ENCODE peak calls at places on chromosomes 4 and X, in eight cellular contexts. C is upper lobe of left lung, Q is mesendoderm, E is IMR-90, L is left ventricle myocardium inferior, Z is MM.1S, O is cardiac muscle cell, Y is SK-N-SH. N is an unnamed sample. For H3K4me1, the result is how much of the 10 kb centered on the place peaks cover.

GRCh38 chr4:80362578-80363181 is 27.1 kb downstream of the CFAP299 start:
- DNase-seq in Y (peak), L (no peak), O (peak), C (no peak), Z (peak), Q (peak), E (peak), N (peak)

GRCh38 chr4:105990933-105991332 is 95.7 kb downstream of the NPNT start:
- DNase-seq in O (peak), E (peak), Q (no peak), Y (peak), C (no peak), Z (no peak), L (peak), N (no peak)

GRCh38 chr4:92304636-92305035 is 870 bp downstream of the GRID2 start:
- DNase-seq in Z (no peak), Y (peak), C (no peak), L (no peak), O (peak), Q (peak), E (no peak), N (no peak)

GRCh38 chr4:143406523-143406922 is 69.8 kb downstream of the GAB1 start:
- DNase-seq in E (no peak), O (peak), Z (no peak), Y (no peak), L (peak), Q (no peak), C (no peak), N (no peak)

GRCh38 chrX:44873415-44874270 is 655 bp downstream of the KDM6A start:
- DNase-seq in Y (peak), Z (peak), O (peak), E (peak), Q (peak), C (peak), L (peak), N (peak)

GRCh38 chrX:139194571-139195280 is 335.8 kb upstream of the F9 start:
- DNase-seq in E (no peak), Q (peak), O (no peak), Y (no peak), Z (peak), L (no peak), C (peak), N (no peak)

GRCh38 chr4:142551513-142552280 is 294.4 kb downstream of the INPP4B start:
- DNase-seq in L (no peak), O (no peak), C (no peak), Z (no peak), Y (no peak), E (no peak), Q (no peak), N (no peak)

GRCh38 chr4:139152249-139152648 is 24.8 kb downstream of the ELF2 start:
- DNase-seq in Y (no peak), E (no peak), Q (no peak), O (no peak), Z (no peak), L (no peak), C (no peak), N (no peak)

GRCh38 chr4:53962516-53963225 is 101.7 kb downstream of the CHIC2 start:
- DNase-seq in E (peak), Z (no peak), O (peak), L (no peak), C (peak), Q (peak), Y (peak), N (no peak)

GRCh38 chr4:14336656-14337055 is 665.6 kb upstream of the CPEB2 start:
- DNase-seq in L (no peak), E (no peak), Q (no peak), C (no peak), Z (no peak), Y (no peak), O (no peak), N (no peak)

GRCh38 chr4:187814737-187815465 is 180.7 kb upstream of the ZFP42 start:
- DNase-seq in Q (no peak), O (peak), L (no peak), Z (no peak), E (peak), C (no peak), Y (no peak), N (no peak)

GRCh38 chr4:74768857-74769525 is 25.3 kb downstream of the BTC start:
- DNase-seq in C (no peak), Z (no peak), Q (no peak), Y (no peak), O (peak), E (peak), L (no peak), N (no peak)

GRCh38 chrX:56975611-56976010 is 19.7 kb downstream of the SPIN3 start:
- DNase-seq in E (no peak), Y (no peak), C (no peak), O (peak), L (no peak), Z (no peak), Q (peak), N (no peak)

GRCh38 chrX:53433651-53434639 is at the start of gene HSD17B10:
- DNase-seq in Y (peak), E (peak), Z (peak), C (peak), L (peak), O (peak), Q (peak), N (peak)

GRCh38 chr4:156999175-156999517 is 27.5 kb upstream of the PDGFC start:
- DNase-seq in O (peak), Q (peak), C (no peak), L (no peak), E (peak), Y (no peak), Z (no peak), N (no peak)

GRCh38 chr4:84803720-84804119 is 162.8 kb downstream of the WDFY3 start:
- DNase-seq in L (no peak), Y (no peak), Q (no peak), E (peak), O (no peak), Z (no peak), C (no peak), N (no peak)

GRCh38 chr4:84796388-84796787 is 170.1 kb downstream of the WDFY3 start:
- DNase-seq in O (no peak), Y (peak), Q (peak), C (no peak), L (no peak), Z (no peak), E (no peak), N (no peak)

GRCh38 chr4:84800256-84800655 is 166.2 kb downstream of the WDFY3 start:
- DNase-seq in E (peak), L (no peak), Y (no peak), Z (no peak), C (no peak), Q (no peak), O (no peak), N (no peak)

GRCh38 chr4:84803121-84803520 is 163.4 kb downstream of the WDFY3 start:
- DNase-seq in Z (no peak), E (no peak), Y (no peak), C (no peak), L (no peak), Q (no peak), O (no peak), N (no peak)

GRCh38 chr4:84799318-84799717 is 167.2 kb downstream of the WDFY3 start:
- DNase-seq in E (peak), L (no peak), C (no peak), Y (no peak), O (peak), Q (no peak), Z (no peak), N (no peak)
- H3K27ac ChIP-seq in E (no peak), L (no peak), C (no peak), Y (no peak), O (no peak), Q (no peak), Z (no peak), N (no peak)

DNA sequence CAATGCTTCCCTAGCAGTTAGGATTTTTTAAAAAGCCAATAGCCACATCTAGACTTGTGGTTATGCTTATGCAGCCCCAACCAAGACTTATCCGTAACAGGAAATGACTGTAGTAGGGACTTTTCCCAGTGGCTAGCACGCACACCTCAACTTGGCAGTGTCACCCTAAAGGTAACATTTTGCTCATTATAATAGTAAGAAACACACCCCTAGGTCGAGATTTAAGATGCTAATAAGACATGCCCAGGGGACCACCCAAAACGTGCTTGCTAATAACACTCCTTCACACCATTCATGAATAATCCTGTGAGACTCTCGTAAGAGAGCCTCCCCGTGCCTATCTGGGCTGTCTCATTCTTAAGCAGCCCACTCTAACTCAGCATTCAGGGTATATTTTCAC is 195.3 kb downstream of the CHIC1 start:
- DNase-seq in Y (no peak), Q (no peak), L (no peak), Z (peak), C (no peak), O (no peak), E (no peak), N (no peak)
- H3K4me1 ChIP-seq in Y (under half), Q (under half), L (under half), Z (under half), C (under half), O (under half), E (under half), N (under half)

DNA sequence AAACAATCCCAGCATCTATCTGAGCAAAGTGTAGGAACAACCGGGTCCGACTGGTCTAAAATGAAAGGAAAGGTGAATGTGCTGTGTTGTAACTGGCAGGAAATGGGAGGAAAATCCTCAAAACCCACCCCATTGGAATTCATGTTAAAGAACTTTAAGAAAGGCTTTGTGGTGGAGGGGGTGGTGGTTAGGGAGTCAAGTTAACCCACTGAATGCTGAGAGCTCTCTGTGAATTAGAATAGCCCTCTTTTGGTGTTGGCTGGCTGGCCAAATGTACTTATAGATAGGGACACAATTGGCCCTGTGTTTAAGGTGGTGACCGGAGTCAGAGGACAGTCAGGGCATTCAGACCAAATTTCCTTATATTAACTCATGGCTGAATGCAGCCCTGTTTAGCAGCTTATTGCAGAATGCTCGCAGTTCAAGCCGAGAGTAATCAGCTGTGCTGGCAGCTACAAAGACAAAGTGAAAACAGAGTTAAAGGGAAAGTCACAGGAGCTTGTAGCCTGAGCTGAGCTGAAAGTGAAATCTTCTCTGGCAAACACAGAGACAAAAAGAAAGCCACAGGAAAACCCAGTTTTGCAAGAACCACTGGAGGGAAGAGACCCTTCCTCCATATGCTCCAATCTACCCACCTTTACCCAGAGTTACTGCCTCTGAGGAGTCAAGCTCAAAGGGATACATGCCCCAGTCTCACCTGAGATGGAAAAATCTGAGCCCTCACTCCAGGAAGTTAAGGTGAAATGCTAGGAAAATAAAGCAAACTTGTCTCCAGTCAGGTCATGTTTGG is 38.5 kb upstream of the UGT2B7 start:
- DNase-seq in Z (peak), E (peak), O (peak), Y (no peak), L (no peak), C (no peak), Q (peak), N (no peak)
- H3K4me3 ChIP-seq in Z (no peak), E (no peak), O (no peak), Y (no peak), L (no peak), C (no peak), Q (no peak), N (no peak)

DNA sequence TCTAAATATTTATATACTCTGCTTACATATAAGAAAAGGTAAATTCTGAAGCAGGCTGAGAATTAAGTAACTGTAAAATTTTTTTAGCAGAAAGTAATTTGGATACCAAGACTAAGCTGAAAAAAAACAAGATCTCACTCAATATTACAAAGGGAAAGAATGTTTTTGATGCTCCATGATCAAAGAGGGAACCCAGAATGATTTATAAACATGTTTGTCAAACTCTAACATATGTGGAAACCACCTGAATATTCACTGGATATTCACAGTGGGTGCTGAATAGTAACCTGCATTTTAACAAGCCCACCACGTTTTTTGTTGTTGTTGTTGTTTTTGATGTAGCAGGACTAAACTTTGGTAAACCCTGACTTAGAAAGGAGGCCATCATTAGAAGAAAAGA is 324.9 kb upstream of the GATB start:
- DNase-seq in O (no peak), C (no peak), L (no peak), Z (no peak), Q (no peak), Y (no peak), E (no peak), N (no peak)
- H3K27ac ChIP-seq in O (no peak), C (no peak), L (no peak), Z (no peak), Q (no peak), Y (no peak), E (no peak), N (no peak)

GRCh38 chr4:94508841-94509240 is 57.1 kb downstream of the PDLIM5 start:
- DNase-seq in E (no peak), Y (no peak), L (no peak), O (peak), Q (no peak), Z (no peak), C (no peak), N (no peak)
- H3K4me1 ChIP-seq in E (under half), Y (under half), L (half or more), O (under half), Q (under half), Z (under half), C (under half), N (under half)

GRCh38 chrX:20224814-20225487 is 41.8 kb downstream of the RPS6KA3 start:
- DNase-seq in L (no peak), Q (peak), Y (no peak), E (peak), Z (no peak), O (peak), C (no peak), N (no peak)
- H3K4me3 ChIP-seq in L (no peak), Q (no peak), Y (no peak), E (no peak), Z (no peak), O (no peak), C (no peak), N (no peak)

GRCh38 chr4:112284662-112285411 is 867 bp downstream of the TIFA start:
- DNase-seq in Z (peak), L (no peak), O (peak), C (peak), E (peak), Y (peak), Q (no peak), N (no peak)

GRCh38 chr4:112287258-112287873 is 1.7 kb upstream of the TIFA start:
- DNase-seq in E (no peak), Z (no peak), O (no peak), Q (no peak), C (no peak), Y (no peak), L (no peak), N (peak)

GRCh38 chr4:112280657-112281056 is 5.0 kb downstream of the TIFA start:
- DNase-seq in L (no peak), Y (no peak), O (no peak), C (no peak), Z (no peak), Q (no peak), E (no peak), N (no peak)

GRCh38 chr4:112282860-112283667 is 2.6 kb downstream of the TIFA start:
- DNase-seq in E (no peak), Q (no peak), L (no peak), O (no peak), Y (no peak), C (no peak), Z (no peak), N (no peak)

DNA sequence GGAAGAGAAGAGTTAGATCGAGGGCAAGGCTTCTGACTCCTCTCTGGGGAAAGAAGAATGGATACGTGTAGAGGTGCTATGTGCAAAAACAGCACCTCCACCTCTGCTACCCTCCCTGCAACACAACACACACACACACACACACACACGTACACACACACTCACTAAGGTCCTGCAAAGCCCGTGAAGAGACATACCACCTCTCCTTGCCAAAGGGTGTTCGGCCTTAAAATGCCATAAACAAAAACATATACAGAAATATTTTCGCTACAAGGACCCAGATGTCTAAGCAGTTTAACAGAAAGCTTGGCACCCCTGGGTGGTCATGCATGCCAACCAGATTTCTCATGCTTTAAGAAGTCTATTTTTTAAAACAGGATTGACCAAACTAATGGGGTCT is 1.5 kb downstream of the TIFA start:
- DNase-seq in C (no peak), E (peak), Y (no peak), Z (no peak), Q (no peak), O (peak), L (no peak), N (no peak)
- H3K27ac ChIP-seq in C (peak), E (no peak), Y (no peak), Z (peak), Q (no peak), O (no peak), L (peak), N (peak)

N was measured in CD4-positive, alpha-beta memory T cell.